ENCODE peak calls at places on chromosomes 16 and 17, in ten cellular contexts. A, J, I, K, E, S, M, Q, U and W are unnamed samples. For H3K9me3, the result is how much of the 10 kb centered on the place peaks cover.

GRCh38 chr16:77335652-77336234 is 99.1 kb downstream of the ADAMTS18 start:
- DNase-seq in E (no peak), Q (peak), K (no peak), A (no peak), S (no peak), J (peak), I (no peak), M (no peak), U (no peak), W (no peak)

GRCh38 chr17:76968707-76969597 is 100.7 kb downstream of the MGAT5B start:
- DNase-seq in S (no peak), K (no peak), I (no peak), U (peak), A (peak), Q (peak), M (peak), E (no peak), J (peak), W (no peak)

GRCh38 chr17:20234266-20234665 is 225.1 kb downstream of the SPECC1 start:
- DNase-seq in S (no peak), Q (no peak), A (no peak), K (no peak), M (no peak), J (no peak), U (peak), I (no peak), E (no peak), W (no peak)

GRCh38 chr17:64259922-64260321 is 3.1 kb downstream of the TEX2 start:
- DNase-seq in U (no peak), J (no peak), Q (no peak), A (no peak), S (no peak), K (no peak), I (no peak), M (peak), E (peak), W (no peak)

GRCh38 chr17:28712037-28712704 is 483 bp upstream of the PROCA1 start:
- DNase-seq in A (peak), Q (peak), U (peak), K (no peak), I (peak), E (no peak), S (peak), J (peak), M (no peak), W (no peak)

GRCh38 chr16:7992616-7993015 is 597.7 kb downstream of the TMEM114 start:
- DNase-seq in S (no peak), M (no peak), A (no peak), J (no peak), U (no peak), I (no peak), K (no peak), Q (no peak), E (no peak), W (no peak)

GRCh38 chr16:82633964-82634600 is 7.3 kb downstream of the CDH13 start:
- DNase-seq in A (no peak), M (no peak), I (no peak), S (peak), E (peak), K (peak), U (no peak), Q (no peak), J (no peak), W (no peak)

GRCh38 chr17:38550661-38551060 is 55.1 kb downstream of the SRCIN1 start:
- DNase-seq in K (no peak), I (peak), U (no peak), J (no peak), A (no peak), E (peak), Q (peak), S (peak), M (peak), W (no peak)

GRCh38 chr17:42814633-42815399 is 9.3 kb downstream of the BECN1 start:
- DNase-seq in E (peak), J (no peak), U (no peak), S (no peak), A (no peak), I (no peak), K (peak), Q (no peak), M (no peak), W (no peak)

GRCh38 chr17:32523017-32523680 is 36.4 kb downstream of the CDK5R1 start:
- DNase-seq in U (no peak), K (no peak), S (no peak), Q (no peak), M (no peak), A (peak), J (no peak), E (no peak), I (no peak), W (no peak)

GRCh38 chr16:81405702-81406113 is 38.9 kb upstream of the CMIP start:
- DNase-seq in J (peak), U (no peak), K (peak), S (no peak), I (no peak), Q (peak), A (no peak), E (peak), M (peak), W (no peak)

GRCh38 chr16:22071352-22071923 is 20.9 kb upstream of the VWA3A start:
- DNase-seq in M (no peak), U (no peak), A (no peak), S (no peak), I (no peak), E (no peak), K (peak), Q (no peak), J (no peak), W (no peak)

GRCh38 chr16:88703486-88704309 is 2.5 kb downstream of the RNF166 start:
- DNase-seq in S (peak), E (no peak), U (peak), I (peak), M (no peak), K (peak), A (peak), J (no peak), Q (no peak), W (no peak)

GRCh38 chr17:61474235-61474927 is 22.2 kb downstream of the TBX4 start:
- DNase-seq in A (no peak), M (no peak), Q (no peak), J (peak), I (no peak), E (peak), U (no peak), K (no peak), S (no peak), W (no peak)

GRCh38 chr16:63422633-63423032 is 1386.4 kb upstream of the CDH8 start:
- DNase-seq in I (no peak), Q (no peak), U (no peak), K (no peak), E (no peak), A (no peak), S (no peak), J (no peak), M (no peak), W (no peak)

GRCh38 chr16:60299345-60299744 is 1565.2 kb upstream of the GOT2 start:
- DNase-seq in U (no peak), E (no peak), Q (no peak), I (no peak), M (no peak), K (no peak), A (no peak), J (no peak), S (no peak), W (no peak)
- H3K9me3 ChIP-seq in U (under half), E (under half), Q (under half), I (under half), M (under half), K (under half), A (under half), J (under half), S (under half), W (under half)

DNA sequence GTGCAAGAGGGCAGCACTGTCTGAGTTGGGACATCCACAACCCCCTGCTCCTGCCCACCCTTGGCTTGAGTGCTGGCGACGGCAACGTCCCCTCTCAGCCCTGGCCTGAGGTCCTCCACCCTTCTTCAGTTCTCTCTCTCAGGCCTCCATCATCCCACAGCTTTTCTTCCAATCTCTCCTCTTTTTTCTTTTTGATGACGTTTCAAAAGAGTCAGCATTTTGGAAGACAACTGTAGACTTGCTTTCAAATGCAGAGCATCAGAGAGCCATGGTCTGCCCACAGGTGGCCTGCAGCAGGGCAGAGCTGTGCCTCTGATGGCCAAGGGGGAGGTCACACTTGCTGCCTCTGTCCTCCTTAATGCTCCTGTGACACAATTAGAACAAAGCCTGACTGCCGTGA is 775.4 kb downstream of the KCNJ18 start:
- DNase-seq in I (no peak), U (no peak), A (no peak), S (no peak), E (no peak), M (no peak), K (no peak), Q (no peak), J (no peak), W (no peak)
- H3K9me3 ChIP-seq in I (under half), U (under half), A (under half), S (under half), E (under half), M (under half), K (under half), Q (under half), J (half or more), W (under half)

GRCh38 chr16:80280557-80280956 is 260.2 kb upstream of the DYNLRB2 start:
- DNase-seq in S (no peak), I (no peak), K (no peak), A (no peak), J (no peak), M (no peak), E (no peak), Q (no peak), U (no peak), W (no peak)
- H3K9me3 ChIP-seq in S (under half), I (under half), K (under half), A (under half), J (under half), M (under half), E (under half), Q (under half), U (under half), W (under half)

GRCh38 chr17:81905993-81906392 is 4.0 kb downstream of the NPB start:
- DNase-seq in I (no peak), J (no peak), A (no peak), S (no peak), Q (no peak), E (no peak), U (no peak), M (no peak), K (no peak), W (no peak)
- H3K9me3 ChIP-seq in I (under half), J (under half), A (under half), S (under half), Q (under half), E (under half), U (under half), M (under half), K (under half), W (under half)